ENCODE peak calls at places on chromosomes 12 and 14, in five cellular contexts. One of them, this sample, is unnamed.

GRCh38 chr12:56160160-56160763 is 2.1 kb downstream of the MYL6 start:
- DNase-seq in breast epithelium: no peak
- DNase-seq in brain microvascular endothelial cell: peak; percentile 52
- DNase-seq in ascending aorta: no peak
- DNase-seq in neural progenitor cell: no peak
- DNase-seq in this sample: no peak

GRCh38 chr12:106227641-106228319 is 20.0 kb downstream of the CKAP4 start:
- DNase-seq in breast epithelium: no peak
- DNase-seq in brain microvascular endothelial cell: no peak
- DNase-seq in ascending aorta: no peak
- DNase-seq in neural progenitor cell: no peak
- DNase-seq in this sample: no peak

GRCh38 chr14:100851586-100851916 is 25.6 kb downstream of the MEG3 start:
- DNase-seq in breast epithelium: no peak
- DNase-seq in brain microvascular endothelial cell: no peak
- DNase-seq in ascending aorta: no peak
- DNase-seq in neural progenitor cell: no peak
- DNase-seq in this sample: no peak

GRCh38 chr14:93892505-93892839 is 34.7 kb upstream of the FAM181A start:
- DNase-seq in breast epithelium: no peak
- DNase-seq in brain microvascular endothelial cell: no peak
- DNase-seq in ascending aorta: no peak
- DNase-seq in neural progenitor cell: no peak
- DNase-seq in this sample: no peak

GRCh38 chr12:119645535-119646059 is 22.3 kb upstream of the PRKAB1 start:
- DNase-seq in breast epithelium: no peak
- DNase-seq in brain microvascular endothelial cell: no peak
- DNase-seq in ascending aorta: no peak
- DNase-seq in neural progenitor cell: no peak
- DNase-seq in this sample: no peak

GRCh38 chr12:74066476-74066875 is 471.2 kb upstream of the ATXN7L3B start:
- DNase-seq in breast epithelium: no peak
- DNase-seq in brain microvascular endothelial cell: no peak
- DNase-seq in ascending aorta: no peak
- DNase-seq in neural progenitor cell: no peak
- DNase-seq in this sample: no peak

GRCh38 chr14:105499256-105500035 is 8.4 kb downstream of the TEDC1 start:
- DNase-seq in breast epithelium: no peak
- DNase-seq in brain microvascular endothelial cell: no peak
- DNase-seq in ascending aorta: no peak
- DNase-seq in neural progenitor cell: no peak
- DNase-seq in this sample: no peak

GRCh38 chr14:35213869-35214387 is 78.3 kb upstream of the PSMA6 start:
- DNase-seq in breast epithelium: no peak
- DNase-seq in brain microvascular endothelial cell: no peak
- DNase-seq in ascending aorta: no peak
- DNase-seq in neural progenitor cell: no peak
- DNase-seq in this sample: peak; percentile 42

GRCh38 chr12:130878193-130879185 is 6.6 kb downstream of the RAN start:
- DNase-seq in breast epithelium: no peak
- DNase-seq in brain microvascular endothelial cell: no peak
- DNase-seq in ascending aorta: no peak
- DNase-seq in neural progenitor cell: no peak
- DNase-seq in this sample: no peak

GRCh38 chr12:58765653-58766554 is 154.4 kb downstream of the LRIG3 start:
- DNase-seq in breast epithelium: no peak
- DNase-seq in brain microvascular endothelial cell: no peak
- DNase-seq in ascending aorta: no peak
- DNase-seq in neural progenitor cell: no peak
- DNase-seq in this sample: no peak

GRCh38 chr14:95432152-95433093 is 84.0 kb downstream of the SYNE3 start:
- DNase-seq in breast epithelium: no peak
- DNase-seq in brain microvascular endothelial cell: peak; percentile 27
- DNase-seq in ascending aorta: no peak
- DNase-seq in neural progenitor cell: peak; percentile 73
- DNase-seq in this sample: no peak

GRCh38 chr12:16573652-16574077 is 32.3 kb downstream of the LMO3 start:
- DNase-seq in breast epithelium: no peak
- DNase-seq in brain microvascular endothelial cell: no peak
- DNase-seq in ascending aorta: no peak
- DNase-seq in neural progenitor cell: peak; percentile 50
- DNase-seq in this sample: no peak

GRCh38 chr12:20367731-20368652 is at the start of gene PDE3A:
- DNase-seq in breast epithelium: no peak
- DNase-seq in brain microvascular endothelial cell: peak; percentile 82
- DNase-seq in ascending aorta: no peak
- DNase-seq in neural progenitor cell: peak; percentile 87
- DNase-seq in this sample: no peak

GRCh38 chr12:26286186-26286585 is 90.8 kb downstream of the SSPN start:
- DNase-seq in breast epithelium: no peak
- DNase-seq in brain microvascular endothelial cell: no peak
- DNase-seq in ascending aorta: no peak
- DNase-seq in neural progenitor cell: no peak
- DNase-seq in this sample: no peak

GRCh38 chr14:67517083-67517482 is 16.0 kb upstream of the PLEKHH1 start:
- DNase-seq in breast epithelium: no peak
- DNase-seq in brain microvascular endothelial cell: no peak
- DNase-seq in ascending aorta: no peak
- DNase-seq in neural progenitor cell: peak; percentile 74
- DNase-seq in this sample: no peak

GRCh38 chr12:16492820-16493797 is 112.9 kb downstream of the LMO3 start:
- DNase-seq in breast epithelium: no peak
- DNase-seq in brain microvascular endothelial cell: no peak
- DNase-seq in ascending aorta: no peak
- DNase-seq in neural progenitor cell: no peak
- DNase-seq in this sample: no peak

GRCh38 chr12:84550518-84550917 is 362.1 kb downstream of the SLC6A15 start:
- DNase-seq in breast epithelium: no peak
- DNase-seq in brain microvascular endothelial cell: no peak
- DNase-seq in ascending aorta: no peak
- DNase-seq in neural progenitor cell: no peak
- DNase-seq in this sample: no peak

GRCh38 chr12:105288311-105288996 is 42.0 kb upstream of the C12orf75 start:
- DNase-seq in breast epithelium: no peak
- DNase-seq in brain microvascular endothelial cell: no peak
- DNase-seq in ascending aorta: no peak
- DNase-seq in neural progenitor cell: no peak
- DNase-seq in this sample: no peak

GRCh38 chr12:7209958-7210357 is 20.5 kb downstream of the PEX5 start:
- DNase-seq in breast epithelium: no peak
- DNase-seq in brain microvascular endothelial cell: no peak
- DNase-seq in ascending aorta: no peak
- DNase-seq in neural progenitor cell: no peak
- DNase-seq in this sample: no peak

GRCh38 chr12:63882844-63883243 is 38.3 kb downstream of the SRGAP1 start:
- DNase-seq in breast epithelium: no peak
- DNase-seq in brain microvascular endothelial cell: no peak
- DNase-seq in ascending aorta: no peak
- DNase-seq in neural progenitor cell: peak; percentile 84
- DNase-seq in this sample: no peak

GRCh38 chr12:6868211-6869048 is 1.1 kb downstream of the TPI1 start:
- DNase-seq in breast epithelium: no peak
- DNase-seq in brain microvascular endothelial cell: no peak
- DNase-seq in ascending aorta: no peak
- DNase-seq in neural progenitor cell: peak; percentile 45
- DNase-seq in this sample: no peak

GRCh38 chr12:103840399-103840880 is 594 bp downstream of the NT5DC3 start:
- DNase-seq in breast epithelium: no peak
- DNase-seq in brain microvascular endothelial cell: no peak
- DNase-seq in ascending aorta: no peak
- DNase-seq in neural progenitor cell: no peak
- DNase-seq in this sample: no peak

GRCh38 chr14:68760771-68761170 is 32.1 kb downstream of the ZFP36L1 start:
- DNase-seq in breast epithelium: no peak
- DNase-seq in brain microvascular endothelial cell: no peak
- DNase-seq in ascending aorta: no peak
- DNase-seq in neural progenitor cell: no peak
- DNase-seq in this sample: no peak

GRCh38 chr14:68759912-68760311 is 33.0 kb downstream of the ZFP36L1 start:
- DNase-seq in breast epithelium: no peak
- DNase-seq in brain microvascular endothelial cell: no peak
- DNase-seq in ascending aorta: no peak
- DNase-seq in neural progenitor cell: no peak
- DNase-seq in this sample: no peak

GRCh38 chr14:68766299-68767247 is 26.3 kb downstream of the ZFP36L1 start:
- DNase-seq in breast epithelium: no peak
- DNase-seq in brain microvascular endothelial cell: no peak
- DNase-seq in ascending aorta: no peak
- DNase-seq in neural progenitor cell: no peak
- DNase-seq in this sample: no peak

GRCh38 chr14:68761391-68761790 is 31.5 kb downstream of the ZFP36L1 start:
- DNase-seq in breast epithelium: no peak
- DNase-seq in brain microvascular endothelial cell: no peak
- DNase-seq in ascending aorta: no peak
- DNase-seq in neural progenitor cell: no peak
- DNase-seq in this sample: no peak

GRCh38 chr14:68762944-68763831 is 29.7 kb downstream of the ZFP36L1 start:
- DNase-seq in breast epithelium: peak; percentile 67
- DNase-seq in brain microvascular endothelial cell: no peak
- DNase-seq in ascending aorta: no peak
- DNase-seq in neural progenitor cell: peak; percentile 58
- DNase-seq in this sample: no peak
- TF ChIP-seq CTCF in breast epithelium: no peak
- TF ChIP-seq CTCF in brain microvascular endothelial cell: no peak
- TF ChIP-seq CTCF in ascending aorta: no peak
- TF ChIP-seq CTCF in neural progenitor cell: peak; percentile 11
- TF ChIP-seq CTCF in this sample: no peak

GRCh38 chr14:75096959-75097358 is 27.5 kb downstream of the ZC2HC1C start:
- DNase-seq in breast epithelium: no peak
- DNase-seq in brain microvascular endothelial cell: no peak
- DNase-seq in ascending aorta: no peak
- DNase-seq in neural progenitor cell: no peak
- DNase-seq in this sample: no peak

GRCh38 chr14:75098682-75099081 is 28.2 kb downstream of the NEK9 start:
- DNase-seq in breast epithelium: no peak
- DNase-seq in brain microvascular endothelial cell: no peak
- DNase-seq in ascending aorta: no peak
- DNase-seq in neural progenitor cell: no peak
- DNase-seq in this sample: no peak

GRCh38 chr14:75095690-75096089 is 26.2 kb downstream of the ZC2HC1C start:
- DNase-seq in breast epithelium: no peak
- DNase-seq in brain microvascular endothelial cell: no peak
- DNase-seq in ascending aorta: no peak
- DNase-seq in neural progenitor cell: no peak
- DNase-seq in this sample: no peak

GRCh38 chr14:75098209-75098608 is 28.6 kb downstream of the NEK9 start:
- DNase-seq in breast epithelium: no peak
- DNase-seq in brain microvascular endothelial cell: no peak
- DNase-seq in ascending aorta: no peak
- DNase-seq in neural progenitor cell: no peak
- DNase-seq in this sample: no peak

GRCh38 chr14:75101491-75101890 is 25.4 kb downstream of the NEK9 start:
- DNase-seq in breast epithelium: no peak
- DNase-seq in brain microvascular endothelial cell: no peak
- DNase-seq in ascending aorta: no peak
- DNase-seq in neural progenitor cell: no peak
- DNase-seq in this sample: no peak
- H3K36me3 ChIP-seq in breast epithelium: peaks cover 15% of the 10 kb centered on the region
- H3K36me3 ChIP-seq in brain microvascular endothelial cell: peaks cover 42% of the 10 kb centered on the region
- H3K36me3 ChIP-seq in ascending aorta: peaks cover 90% of the 10 kb centered on the region
- H3K36me3 ChIP-seq in neural progenitor cell: no peaks in the 10 kb centered on the region
- H3K36me3 ChIP-seq in this sample: no peaks in the 10 kb centered on the region

DNA sequence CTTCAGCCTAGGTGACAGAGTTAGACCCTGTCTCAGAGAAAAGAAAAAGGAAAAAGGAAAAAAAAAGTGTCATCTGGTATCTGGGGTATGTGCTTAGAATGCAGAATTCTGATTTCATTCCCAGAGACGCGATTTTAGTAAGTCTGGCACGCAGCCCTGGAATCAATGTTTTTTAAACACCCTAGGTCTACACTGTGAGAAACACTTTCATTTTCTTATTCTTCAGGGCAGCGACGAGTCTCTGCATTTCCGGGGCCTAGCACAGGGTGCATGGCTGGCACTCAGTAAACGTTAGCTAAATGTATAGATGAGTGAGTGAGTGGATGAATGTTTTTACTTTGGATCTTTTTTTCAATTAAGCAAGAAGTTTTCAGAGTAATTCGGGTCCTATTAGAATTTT is 243.7 kb upstream of the PWP1 start:
- DNase-seq in breast epithelium: no peak
- DNase-seq in brain microvascular endothelial cell: peak; percentile 49
- DNase-seq in ascending aorta: no peak
- DNase-seq in neural progenitor cell: no peak
- DNase-seq in this sample: no peak
- H3K4me3 ChIP-seq in breast epithelium: peak overlapping the region; percentile 19
- H3K4me3 ChIP-seq in brain microvascular endothelial cell: no peak overlapping the region
- H3K4me3 ChIP-seq in ascending aorta: peak overlapping the region; percentile 26
- H3K4me3 ChIP-seq in neural progenitor cell: no peak overlapping the region
- H3K4me3 ChIP-seq in this sample: no peak overlapping the region

GRCh38 chr14:21494902-21495762 is 16.0 kb downstream of the METTL3 start:
- DNase-seq in breast epithelium: no peak
- DNase-seq in brain microvascular endothelial cell: no peak
- DNase-seq in ascending aorta: no peak
- DNase-seq in neural progenitor cell: no peak
- DNase-seq in this sample: no peak

GRCh38 chr14:21501568-21501967 is 9.6 kb downstream of the METTL3 start:
- DNase-seq in breast epithelium: no peak
- DNase-seq in brain microvascular endothelial cell: no peak
- DNase-seq in ascending aorta: no peak
- DNase-seq in neural progenitor cell: no peak
- DNase-seq in this sample: no peak

GRCh38 chr14:21503376-21503775 is 7.8 kb downstream of the METTL3 start:
- DNase-seq in breast epithelium: no peak
- DNase-seq in brain microvascular endothelial cell: no peak
- DNase-seq in ascending aorta: no peak
- DNase-seq in neural progenitor cell: no peak
- DNase-seq in this sample: no peak

GRCh38 chr14:21496453-21496852 is 14.7 kb downstream of the METTL3 start:
- DNase-seq in breast epithelium: no peak
- DNase-seq in brain microvascular endothelial cell: peak; percentile 12
- DNase-seq in ascending aorta: no peak
- DNase-seq in neural progenitor cell: no peak
- DNase-seq in this sample: no peak

GRCh38 chr14:21498540-21499526 is 12.3 kb downstream of the METTL3 start:
- DNase-seq in breast epithelium: no peak
- DNase-seq in brain microvascular endothelial cell: peak; percentile 43
- DNase-seq in ascending aorta: no peak
- DNase-seq in neural progenitor cell: peak; percentile 85
- DNase-seq in this sample: no peak
- TF ChIP-seq CTCF in breast epithelium: peak; percentile 56
- TF ChIP-seq CTCF in brain microvascular endothelial cell: peak; percentile 58
- TF ChIP-seq CTCF in ascending aorta: peak; percentile 48
- TF ChIP-seq CTCF in neural progenitor cell: peak; percentile 72
- TF ChIP-seq CTCF in this sample: peak; percentile 46